ENCODE peak calls at places on chromosomes 6 and 20, in five cellular contexts. B, N, M, I and F are unnamed samples.

GRCh38 chr6:90197854-90198496 is 98.7 kb downstream of the BACH2 start:
- DNase-seq in B (peak), I (no peak), N (peak), M (no peak), F (no peak)

GRCh38 chr6:5315883-5316282 is 54.6 kb downstream of the FARS2 start:
- DNase-seq in M (no peak), I (peak), B (no peak), N (no peak), F (no peak)

GRCh38 chr6:2426561-2427340 is 181.3 kb upstream of the GMDS start:
- DNase-seq in I (no peak), M (no peak), B (no peak), N (no peak), F (no peak)

GRCh38 chr6:129393659-129394058 is 316.3 kb downstream of the ARHGAP18 start:
- DNase-seq in B (no peak), N (no peak), I (no peak), M (no peak), F (no peak)

GRCh38 chr20:346640-347316 is at the start of gene NRSN2:
- DNase-seq in B (peak), I (no peak), N (peak), M (no peak), F (peak)

GRCh38 chr6:2111162-2111677 is 134.2 kb downstream of the GMDS start:
- DNase-seq in N (no peak), M (no peak), B (peak), I (no peak), F (no peak)

GRCh38 chr6:21426841-21427490 is 166.6 kb upstream of the SOX4 start:
- DNase-seq in I (no peak), B (peak), N (no peak), M (no peak), F (no peak)

GRCh38 chr6:125511809-125512341 is 210.1 kb upstream of the HDDC2 start:
- DNase-seq in B (peak), I (no peak), N (no peak), M (no peak), F (no peak)

GRCh38 chr6:154112181-154112809 is 73.3 kb downstream of the OPRM1 start:
- DNase-seq in M (no peak), N (no peak), B (no peak), I (no peak), F (no peak)

GRCh38 chr20:31849306-31849930 is 4.0 kb upstream of the FOXS1 start:
- DNase-seq in N (peak), M (no peak), B (no peak), I (no peak), F (no peak)

GRCh38 chr20:41005361-41005729 is 23.3 kb upstream of the TOP1 start:
- DNase-seq in N (peak), B (peak), I (peak), M (no peak), F (peak)

GRCh38 chr6:10495014-10495413 is 26.1 kb upstream of the GCNT2 start:
- DNase-seq in B (no peak), N (no peak), M (no peak), I (no peak), F (no peak)

GRCh38 chr20:47352332-47353223 is 3.9 kb downstream of the ZMYND8 start:
- DNase-seq in M (no peak), N (peak), B (peak), I (no peak), F (peak)